ENCODE peak calls at places on chromosomes 11 and 22, in five cellular contexts. N, J, V, X and M are unnamed samples.

GRCh38 chr11:134045799-134046635 is 22.9 kb upstream of the JAM3 start:
- DNase-seq in X (no peak), N (no peak), V (peak; percentile 59), J (no peak), M (no peak)

GRCh38 chr22:45263790-45264269 is 20.9 kb upstream of the UPK3A start:
- DNase-seq in J (peak; percentile 34), V (peak; percentile 73), N (peak; percentile 80), X (peak; percentile 77), M (peak; percentile 79)

GRCh38 chr11:112173152-112173551 is 2.2 kb upstream of the BCO2 start:
- DNase-seq in V (no peak), N (no peak), X (no peak), J (no peak), M (no peak)

GRCh38 chr11:104803770-104804169 is 94.5 kb downstream of the CASP12 start:
- DNase-seq in N (no peak), V (no peak), J (no peak), X (no peak), M (no peak)

GRCh38 chr22:45424241-45424731 is 10.8 kb downstream of the RIBC2 start:
- DNase-seq in J (no peak), N (no peak), V (no peak), X (no peak), M (no peak)

GRCh38 chr11:17563248-17563647 is 16.2 kb downstream of the OTOG start:
- DNase-seq in N (no peak), V (peak; percentile 25), X (no peak), J (no peak), M (no peak)

GRCh38 chr22:48949375-48950149 is 878.1 kb downstream of the BRD1 start:
- DNase-seq in V (no peak), N (no peak), J (no peak), X (peak; percentile 11), M (no peak)

GRCh38 chr11:34214961-34215805 is 109.8 kb downstream of the NAT10 start:
- DNase-seq in V (no peak), N (no peak), J (no peak), X (peak; percentile 63), M (no peak)

GRCh38 chr22:30434775-30435315 is 9.3 kb downstream of the MTFP1 start:
- DNase-seq in N (no peak), J (no peak), V (no peak), X (no peak), M (no peak)

GRCh38 chr22:30433227-30433626 is 7.7 kb downstream of the MTFP1 start:
- DNase-seq in J (no peak), N (no peak), V (no peak), X (no peak), M (no peak)

GRCh38 chr22:30433773-30434172 is 8.2 kb downstream of the MTFP1 start:
- DNase-seq in V (no peak), X (no peak), J (no peak), N (no peak), M (no peak)

GRCh38 chr22:30436196-30436595 is 10.6 kb downstream of the MTFP1 start:
- DNase-seq in V (no peak), X (no peak), J (no peak), N (peak; percentile 4), M (no peak)

GRCh38 chr22:30435674-30436126 is 10.1 kb downstream of the MTFP1 start:
- DNase-seq in N (peak; percentile 24), X (peak; percentile 93), V (no peak), J (no peak), M (no peak)
- TF ChIP-seq CTCF in N (no peak), X (no peak), V (no peak), J (no peak), M (peak; percentile 7)

DNA sequence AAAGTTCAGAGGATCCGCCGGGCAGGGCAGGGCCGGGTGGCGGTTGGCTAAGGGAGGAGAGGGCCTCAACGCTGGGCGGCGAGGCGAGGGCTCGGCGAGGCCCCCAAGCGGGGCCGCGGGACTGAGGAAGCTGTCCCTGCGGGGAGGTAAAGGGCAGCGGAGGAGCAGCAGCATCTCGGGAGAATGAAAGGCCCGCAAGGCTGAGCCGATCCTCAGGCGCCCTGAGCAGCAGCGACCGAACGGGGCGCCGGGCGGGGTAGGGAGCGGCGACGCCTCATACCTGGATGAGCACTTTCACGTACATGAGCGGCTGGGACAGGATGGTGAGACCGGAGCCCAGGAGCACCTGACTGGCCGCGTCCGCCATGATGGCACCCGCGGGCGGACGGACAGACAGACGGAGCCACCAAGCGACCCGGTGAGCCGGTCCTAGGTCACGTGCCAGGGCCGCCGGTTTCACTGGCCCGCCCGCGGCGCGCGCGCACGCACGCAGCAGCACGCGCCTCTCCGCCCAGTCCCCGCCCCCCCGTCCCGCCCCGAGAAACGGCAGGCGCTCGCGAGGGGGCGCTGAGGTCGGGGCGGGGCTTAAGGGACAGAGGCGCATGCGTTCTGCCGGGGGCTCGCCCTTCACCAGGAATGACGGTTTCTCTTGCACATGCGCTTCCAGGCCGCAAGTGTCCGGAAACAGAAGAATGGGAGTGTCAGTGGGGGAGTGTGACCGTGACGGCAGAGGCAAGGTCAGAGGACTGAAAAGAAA is at the start of gene MTCH2:
- DNase-seq in V (peak; percentile 93), X (peak; percentile 98), N (peak; percentile 96), J (peak; percentile 93), M (peak; percentile 98)
- TF ChIP-seq CTCF in V (no peak), X (peak; percentile 46), N (peak; percentile 19), J (peak; percentile 9), M (peak; percentile 26)

GRCh38 chr11:125380756-125381445 is 115.2 kb downstream of the FEZ1 start:
- DNase-seq in N (no peak), J (no peak), V (no peak), X (no peak), M (no peak)

GRCh38 chr11:125381499-125381898 is 114.6 kb downstream of the FEZ1 start:
- DNase-seq in V (no peak), N (no peak), X (no peak), J (no peak), M (no peak)

GRCh38 chr11:125387991-125388390 is 108.1 kb downstream of the FEZ1 start:
- DNase-seq in V (no peak), X (no peak), N (no peak), J (no peak), M (no peak)

GRCh38 chr11:125382211-125382807 is 113.8 kb downstream of the FEZ1 start:
- DNase-seq in V (no peak), J (no peak), N (no peak), X (no peak), M (no peak)

DNA sequence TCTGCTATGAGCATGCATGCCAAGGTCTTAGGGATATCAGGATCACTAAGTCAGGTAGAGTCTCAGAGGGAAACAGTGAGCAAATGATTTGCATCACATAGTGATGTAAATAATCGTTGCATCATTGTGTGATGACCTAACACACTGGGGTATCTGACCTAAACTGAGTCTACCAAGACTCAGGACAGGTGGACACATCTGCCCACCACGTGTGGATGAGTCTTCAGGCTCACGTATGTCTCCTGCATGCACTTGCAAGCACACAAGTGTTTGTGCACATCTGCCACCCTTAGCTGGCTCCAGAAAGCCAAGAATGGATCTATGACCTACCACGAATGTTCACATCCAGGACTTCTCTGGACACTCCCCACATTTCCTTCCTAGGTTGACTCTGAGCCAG is 111.2 kb downstream of the FEZ1 start:
- DNase-seq in J (no peak), X (no peak), V (no peak), N (no peak), M (no peak)
- TF ChIP-seq CTCF in J (no peak), X (no peak), V (no peak), N (no peak), M (no peak)

GRCh38 chr22:41948142-41948541 is 1.2 kb upstream of the CENPM start:
- DNase-seq in X (no peak), N (no peak), J (no peak), V (no peak), M (no peak)

GRCh38 chr22:41943661-41944209 is 3.2 kb downstream of the CENPM start:
- DNase-seq in N (no peak), X (no peak), V (no peak), J (no peak), M (no peak)

GRCh38 chr22:41947181-41948080 is 479 bp upstream of the CENPM start:
- DNase-seq in N (no peak), X (no peak), J (no peak), V (no peak), M (no peak)

GRCh38 chr22:41949297-41949965 is 2.5 kb upstream of the CENPM start:
- DNase-seq in V (no peak), J (no peak), N (no peak), X (no peak), M (no peak)

GRCh38 chr22:41946360-41947180 is at the start of gene CENPM:
- DNase-seq in X (peak; percentile 95), V (peak; percentile 95), J (peak; percentile 79), N (peak; percentile 82), M (peak; percentile 90)
- TF ChIP-seq CTCF in X (peak; percentile 4), V (no peak), J (peak; percentile 50), N (no peak), M (no peak)

GRCh38 chr22:22144858-22145257 is 99.7 kb upstream of the VPREB1 start:
- DNase-seq in X (no peak), J (no peak), N (no peak), V (no peak), M (no peak)
- TF ChIP-seq CTCF in X (no peak), J (peak; percentile 55), N (no peak), V (no peak), M (no peak)